ENCODE peak calls at places on chromosomes 4 and X, in four cellular contexts. K is breast epithelium, H is neural crest cell, Y is Calu3. B is an unnamed sample.

GRCh38 chrX:2474963-2475726 is 25.6 kb downstream of the DHRSX start:
- DNase-seq in K (no peak), H (no peak), Y (no peak), B (no peak)

GRCh38 chr4:23728393-23728792 is 161.5 kb downstream of the PPARGC1A start:
- DNase-seq in K (no peak), H (no peak), Y (no peak), B (no peak)

GRCh38 chrX:20547649-20548051 is 280.9 kb upstream of the RPS6KA3 start:
- DNase-seq in K (no peak), H (no peak), Y (peak), B (no peak)

GRCh38 chr4:151218343-151218742 is 58.6 kb upstream of the PRSS48 start:
- DNase-seq in K (no peak), H (no peak), Y (no peak), B (no peak)

GRCh38 chr4:52780206-52780605 is 29.0 kb upstream of the ERVMER34-1 start:
- DNase-seq in K (no peak), H (no peak), Y (no peak), B (no peak)

GRCh38 chr4:110361921-110362320 is 114.0 kb upstream of the ENPEP start:
- DNase-seq in K (no peak), H (no peak), Y (peak), B (no peak)

GRCh38 chr4:158535130-158535614 is 13.5 kb downstream of the RXFP1 start:
- DNase-seq in K (no peak), H (no peak), Y (no peak), B (no peak)

GRCh38 chr4:142435599-142436235 is 410.4 kb downstream of the INPP4B start:
- DNase-seq in K (peak), H (no peak), Y (peak), B (no peak)

GRCh38 chrX:121975666-121976065 is 928.3 kb downstream of the GLUD2 start:
- DNase-seq in K (no peak), H (no peak), Y (no peak), B (no peak)

DNA sequence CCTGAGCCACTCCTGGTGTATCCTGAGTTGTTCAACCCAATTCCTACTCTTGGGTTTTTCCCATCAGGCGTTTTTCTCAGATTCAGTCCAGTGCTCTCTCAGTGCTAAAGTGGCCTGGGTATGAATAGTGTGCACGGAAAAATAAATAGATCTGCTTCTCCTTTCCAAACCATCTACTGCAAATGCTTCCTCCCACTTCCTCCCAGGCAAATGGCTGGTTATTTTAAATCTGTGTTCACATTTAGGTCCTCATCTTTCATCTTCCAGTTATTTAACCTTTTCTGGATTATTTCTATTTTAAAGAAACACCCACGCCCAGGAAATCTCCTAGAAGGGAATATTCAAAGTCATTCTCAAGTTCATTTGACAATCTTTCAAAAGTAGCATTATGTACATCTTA is 66.1 kb downstream of the MED28 start:
- DNase-seq in K (no peak), H (no peak), Y (no peak), B (no peak)
- TF ChIP-seq CTCF in K (no peak), H (no peak), Y (no peak), B (no peak)

DNA sequence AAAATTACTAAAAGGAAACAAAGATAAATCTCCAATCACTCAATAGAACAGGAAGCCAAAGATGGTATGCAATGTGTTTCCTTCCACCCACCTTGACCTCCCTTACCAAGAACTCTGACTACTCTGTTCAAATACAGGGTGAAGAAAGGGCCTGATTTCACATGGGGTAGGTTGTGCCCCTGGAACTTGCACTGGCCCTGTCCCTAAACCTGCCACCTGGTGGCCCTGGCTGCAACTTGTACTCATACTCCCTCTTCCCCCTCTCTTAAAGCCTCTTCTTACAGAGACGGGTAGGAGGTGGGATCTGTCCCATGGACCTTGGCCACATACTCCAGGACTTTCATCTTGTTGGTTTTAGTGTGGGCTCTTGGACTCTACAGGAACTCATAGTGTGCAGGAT is 17.3 kb upstream of the TMEM185A start:
- DNase-seq in K (no peak), H (no peak), Y (peak), B (no peak)
- TF ChIP-seq CTCF in K (no peak), H (no peak), Y (no peak), B (no peak)

GRCh38 chrX:38102875-38103274 is 96.5 kb downstream of the SYTL5 start:
- DNase-seq in K (no peak), H (no peak), Y (no peak), B (no peak)

GRCh38 chrX:38102240-38102639 is 95.9 kb downstream of the SYTL5 start:
- DNase-seq in K (no peak), H (no peak), Y (no peak), B (no peak)

GRCh38 chrX:38103857-38104812 is 97.8 kb downstream of the SYTL5 start:
- DNase-seq in K (no peak), H (no peak), Y (no peak), B (no peak)

GRCh38 chrX:38107028-38107427 is 100.7 kb downstream of the SYTL5 start:
- DNase-seq in K (no peak), H (no peak), Y (no peak), B (no peak)

GRCh38 chrX:38105216-38105725 is 98.9 kb downstream of the SYTL5 start:
- DNase-seq in K (no peak), H (no peak), Y (no peak), B (no peak)
- TF ChIP-seq CTCF in K (no peak), H (no peak), Y (no peak), B (no peak)

GRCh38 chr4:3416270-3416669 is 25.5 kb upstream of the HGFAC start:
- DNase-seq in K (no peak), H (no peak), Y (no peak), B (no peak)

GRCh38 chr4:3419836-3420605 is 21.7 kb upstream of the HGFAC start:
- DNase-seq in K (no peak), H (no peak), Y (no peak), B (no peak)

GRCh38 chr4:3416821-3417221 is 24.9 kb upstream of the HGFAC start:
- DNase-seq in K (no peak), H (no peak), Y (no peak), B (no peak)

GRCh38 chr4:3417448-3417847 is 24.3 kb upstream of the HGFAC start:
- DNase-seq in K (no peak), H (no peak), Y (no peak), B (no peak)

DNA sequence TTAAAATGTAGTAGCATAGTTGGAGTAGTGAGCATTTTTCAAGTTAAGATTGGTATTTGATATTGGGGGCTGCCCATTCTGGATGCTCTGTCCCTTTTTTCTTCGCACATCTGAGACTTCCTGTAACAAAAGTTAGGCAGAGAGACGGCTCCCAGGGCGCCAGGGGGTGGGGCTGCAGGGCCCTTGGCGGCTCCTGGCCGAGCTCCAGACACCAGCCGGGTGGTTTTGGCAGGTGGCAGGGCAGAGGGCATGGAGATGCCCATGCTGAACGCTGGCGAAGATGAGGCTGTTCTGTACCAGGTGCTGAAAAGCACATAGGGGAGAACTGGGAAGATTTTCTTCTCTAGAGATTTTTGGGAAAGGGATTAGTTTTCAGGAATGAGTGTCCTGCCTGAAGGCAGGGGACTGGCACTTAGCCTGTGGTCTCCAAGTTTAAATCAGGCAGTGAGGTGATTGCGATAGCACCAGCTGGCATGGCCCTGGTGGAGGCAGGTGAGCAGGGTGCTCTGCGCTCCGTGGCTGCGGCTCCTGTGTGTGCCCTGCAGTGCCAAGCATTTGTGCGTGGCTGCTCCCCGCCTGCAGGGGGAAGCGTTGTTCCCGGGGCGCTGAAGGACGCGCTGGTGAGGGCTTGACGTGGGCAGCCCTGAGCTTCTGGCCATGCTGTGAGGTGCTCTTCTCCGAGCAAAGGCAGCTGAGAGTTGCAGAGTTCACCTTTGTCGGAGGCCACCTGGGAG is 23.6 kb upstream of the HGFAC start:
- DNase-seq in K (no peak), H (no peak), Y (no peak), B (no peak)
- TF ChIP-seq CTCF in K (no peak), H (peak), Y (no peak), B (no peak)

DNA sequence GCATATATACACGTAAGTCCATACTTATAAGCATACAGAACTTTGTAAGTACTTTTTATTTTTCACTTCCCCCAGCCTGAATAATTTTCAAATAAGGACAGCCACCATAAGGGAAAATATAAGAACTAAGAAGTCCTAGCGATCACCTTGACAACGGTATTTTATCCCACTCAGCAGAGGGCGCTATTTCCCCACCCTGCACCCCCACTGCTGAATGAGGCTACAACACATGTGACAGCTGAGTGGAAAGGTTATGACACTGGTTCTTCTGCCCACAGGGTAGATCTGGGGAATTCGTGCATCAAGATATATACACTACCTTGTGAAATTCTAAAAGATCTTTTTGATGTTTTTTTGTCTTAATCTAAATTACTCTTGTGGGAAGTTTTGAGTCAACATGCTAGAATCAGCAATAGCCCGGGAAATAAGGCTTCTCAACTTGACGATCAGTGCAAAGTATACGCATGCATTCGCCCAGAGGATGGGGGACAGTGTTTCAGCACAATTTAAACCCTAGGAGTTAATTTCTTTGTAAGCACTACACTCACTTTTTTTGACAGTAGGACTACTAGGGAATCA is 151.5 kb downstream of the CORIN start:
- DNase-seq in K (peak), H (peak), Y (peak), B (peak)
- TF ChIP-seq CTCF in K (no peak), H (peak), Y (peak), B (no peak)

GRCh38 chr4:13430834-13431568 is 53.1 kb downstream of the RAB28 start:
- DNase-seq in K (no peak), H (no peak), Y (no peak), B (no peak)
- TF ChIP-seq CTCF in K (no peak), H (peak), Y (peak), B (no peak)

GRCh38 chr4:56818797-56819196 is 2.7 kb downstream of the SPINK2 start:
- DNase-seq in K (no peak), H (no peak), Y (no peak), B (no peak)
- TF ChIP-seq CTCF in K (no peak), H (no peak), Y (no peak), B (no peak)

GRCh38 chrX:136203438-136203837 is 47.8 kb downstream of the MAP7D3 start:
- DNase-seq in K (no peak), H (no peak), Y (no peak), B (no peak)
- TF ChIP-seq CTCF in K (no peak), H (no peak), Y (no peak), B (no peak)

B was measured in activated B cell treated with CpG ODN at 0.5 μM for 24 hours.